ENCODE peak calls at places on chromosomes 11 and 22, in four cellular contexts. B is RWPE2, W is neuronal stem cell, S is body of pancreas. J is an unnamed sample.

GRCh38 chr11:64355078-64355940 is 3.7 kb upstream of the RPS6KA4 start:
- DNase-seq in B (peak; percentile 85), W (no peak), S (peak; percentile 86), J (peak; percentile 40)

GRCh38 chr11:64863381-64864060 is 14.9 kb downstream of the EHD1 start:
- DNase-seq in B (no peak), W (no peak), S (no peak), J (no peak)

GRCh38 chr11:131038597-131038996 is 122.3 kb upstream of the SNX19 start:
- DNase-seq in B (no peak), W (no peak), S (no peak), J (no peak)

GRCh38 chr11:13928566-13929251 is 33.8 kb upstream of the SPON1 start:
- DNase-seq in B (no peak), W (no peak), S (no peak), J (no peak)

GRCh38 chr22:45972091-45972867 is 4.7 kb downstream of the WNT7B start:
- DNase-seq in B (no peak), W (no peak), S (no peak), J (no peak)

GRCh38 chr22:24407278-24407665 is 20.1 kb upstream of the ADORA2A start:
- DNase-seq in B (no peak), W (no peak), S (no peak), J (no peak)

GRCh38 chr11:85718991-85719807 is 33.2 kb upstream of the CCDC89 start:
- DNase-seq in B (peak; percentile 46), W (peak; percentile 64), S (no peak), J (no peak)

GRCh38 chr11:100964400-100964799 is 165.2 kb downstream of the PGR start:
- DNase-seq in B (no peak), W (no peak), S (no peak), J (no peak)

GRCh38 chr11:84390441-84391078 is 1104.4 kb upstream of the CCDC90B start:
- DNase-seq in B (no peak), W (peak; percentile 39), S (no peak), J (no peak)

DNA sequence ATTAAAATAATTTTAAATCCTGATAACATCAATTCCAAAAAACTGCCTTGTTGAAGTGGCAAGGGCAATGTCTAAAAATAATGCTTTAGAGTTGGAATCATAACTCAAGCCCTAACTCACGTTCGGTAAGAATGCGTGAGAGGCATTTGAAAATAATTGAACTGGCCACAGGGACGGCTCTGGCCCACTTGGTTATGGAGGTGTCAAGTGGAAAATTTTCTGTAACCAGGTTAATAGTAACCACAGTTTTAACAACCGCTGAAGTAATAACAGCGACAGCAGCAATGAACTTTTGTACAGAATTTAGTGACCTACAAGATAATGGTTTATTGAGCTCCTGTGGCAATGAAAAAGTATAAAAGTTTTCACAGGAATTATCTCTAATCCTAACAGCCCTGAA is 79.4 kb downstream of the ETS1 start:
- DNase-seq in B (no peak), W (no peak), S (no peak), J (no peak)
- H3K4me3 ChIP-seq in B (no peak overlapping the region), W (no peak overlapping the region), S (no peak overlapping the region), J (peak overlapping the region; percentile 96)

DNA sequence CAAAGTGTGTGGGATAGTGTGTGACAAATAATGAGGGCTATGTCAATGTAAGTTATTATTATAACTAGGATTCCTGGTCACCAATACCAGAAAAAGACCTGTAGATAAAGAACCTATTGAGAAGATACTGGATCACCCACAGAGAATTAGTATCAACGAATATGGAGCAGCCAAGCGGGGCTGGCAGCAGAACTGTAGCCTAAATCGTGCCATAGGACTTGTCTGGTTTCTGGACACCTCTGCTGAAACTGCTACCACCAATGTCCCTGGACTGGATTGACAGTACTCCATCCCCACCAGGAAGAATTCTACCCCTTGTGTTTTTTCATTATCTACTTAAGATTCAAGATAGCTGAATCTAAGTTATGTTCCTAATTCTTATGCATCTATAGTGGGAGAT is 30.3 kb upstream of the PAX6 start:
- DNase-seq in B (no peak), W (no peak), S (no peak), J (no peak)
- H3K27ac ChIP-seq in B (no peak overlapping the region), W (no peak overlapping the region), S (no peak overlapping the region), J (no peak overlapping the region)

DNA sequence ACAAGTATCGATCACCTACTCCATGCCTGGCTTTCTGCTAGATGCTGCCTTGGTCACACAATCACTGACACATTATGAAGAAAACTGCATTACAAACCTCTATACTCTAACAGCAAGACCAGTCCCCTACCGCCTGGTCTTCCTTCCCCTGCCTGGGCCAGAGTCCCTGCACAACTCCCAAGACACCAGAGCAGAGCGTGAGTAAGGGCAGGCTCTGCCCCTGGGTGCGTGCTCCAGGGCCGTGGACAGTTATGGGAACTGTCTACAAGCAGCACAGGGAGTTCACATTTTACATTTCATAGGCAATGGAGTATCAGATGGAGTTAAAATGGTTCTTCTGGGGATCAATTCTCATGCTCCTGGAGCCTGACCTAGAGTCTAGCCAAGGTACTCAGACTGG is 6.5 kb downstream of the FZD4 start:
- DNase-seq in B (no peak), W (no peak), S (no peak), J (no peak)
- H3K4me1 ChIP-seq in B (no peaks in the 10 kb centered on the region), W (no peaks in the 10 kb centered on the region), S (peaks cover 34% of the 10 kb centered on the region), J (no peaks in the 10 kb centered on the region)

GRCh38 chr11:67302571-67303131 is 679 bp upstream of the SSH3 start:
- DNase-seq in B (peak; percentile 77), W (no peak), S (peak; percentile 54), J (no peak)

GRCh38 chr11:67303132-67303988 is at the start of gene SSH3:
- DNase-seq in B (peak; percentile 85), W (peak; percentile 61), S (peak; percentile 83), J (peak; percentile 26)

GRCh38 chr11:67300756-67301312 is 2.5 kb upstream of the SSH3 start:
- DNase-seq in B (peak; percentile 67), W (no peak), S (no peak), J (no peak)

GRCh38 chr11:67301313-67301921 is 1.9 kb upstream of the SSH3 start:
- DNase-seq in B (peak; percentile 73), W (no peak), S (no peak), J (no peak)

DNA sequence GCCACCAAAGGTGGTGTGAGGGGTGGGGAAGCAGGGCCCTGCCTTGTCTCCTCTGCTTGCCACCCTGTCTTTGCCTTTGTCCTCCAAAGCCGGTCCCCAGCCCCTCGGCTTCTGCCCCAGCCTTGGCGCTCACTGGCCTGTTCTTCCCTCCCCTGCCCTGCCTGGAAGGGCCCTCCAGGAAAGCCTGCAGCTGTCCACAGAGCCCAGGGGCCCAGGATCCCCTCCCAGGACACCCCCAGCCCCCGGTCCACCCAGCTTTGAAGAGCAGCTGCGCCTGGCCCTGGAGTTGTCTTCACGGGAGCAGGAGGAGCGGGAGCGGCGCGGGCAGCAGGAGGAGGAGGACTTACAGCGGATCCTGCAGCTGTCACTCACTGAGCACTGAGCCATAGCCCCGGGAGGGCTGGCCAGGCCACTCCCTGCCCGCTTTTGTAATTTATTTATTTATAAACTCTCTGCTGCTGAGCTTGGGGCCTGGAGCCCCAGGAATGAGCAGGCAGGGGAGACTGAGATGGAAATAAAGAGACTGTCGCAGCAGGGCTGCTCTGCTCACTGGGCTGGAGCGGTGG is 1.3 kb upstream of the SSH3 start:
- DNase-seq in B (peak; percentile 80), W (no peak), S (peak; percentile 54), J (no peak)
- H3K4me3 ChIP-seq in B (peak overlapping the region; percentile 68), W (no peak overlapping the region), S (no peak overlapping the region), J (no peak overlapping the region)

GRCh38 chr22:37417737-37418348 is 9.4 kb downstream of the ELFN2 start:
- DNase-seq in B (no peak), W (no peak), S (no peak), J (no peak)
- H3K27ac ChIP-seq in B (no peak overlapping the region), W (no peak overlapping the region), S (no peak overlapping the region), J (no peak overlapping the region)

DNA sequence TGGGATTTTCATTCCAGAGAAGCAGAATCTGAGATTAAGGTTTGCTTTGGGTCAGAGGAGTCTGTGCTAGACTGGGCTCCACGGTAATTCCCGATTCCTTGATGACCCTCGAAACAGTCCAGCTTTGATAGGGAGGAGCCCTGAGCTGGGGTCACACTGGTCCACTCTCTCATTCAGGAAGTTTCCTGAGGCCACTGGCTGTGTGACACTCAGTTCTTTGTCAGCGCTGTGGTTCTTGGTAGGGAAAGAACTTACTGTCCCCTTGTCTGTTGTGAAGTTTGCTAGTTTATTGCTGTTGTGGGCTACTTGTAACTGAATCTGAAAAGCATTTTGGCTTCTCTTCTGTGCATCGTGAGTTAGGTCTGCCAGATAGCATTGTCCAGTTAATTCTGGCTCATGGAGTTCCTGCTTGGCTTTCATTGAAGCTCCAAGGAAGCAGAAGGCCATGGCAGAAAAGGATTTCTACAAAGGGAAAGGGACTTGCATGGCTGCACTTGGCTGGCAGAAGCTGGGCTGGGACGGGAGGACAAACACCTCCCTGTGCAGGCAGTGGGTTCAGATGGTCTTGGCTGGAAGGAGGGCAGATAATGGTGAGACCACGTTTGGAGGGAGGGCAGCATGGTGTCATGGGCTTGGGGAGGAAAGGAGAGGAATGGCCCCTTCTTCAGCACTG is 23.3 kb downstream of the BCR start:
- DNase-seq in B (no peak), W (no peak), S (no peak), J (no peak)
- H3K4me1 ChIP-seq in B (peaks cover 20% of the 10 kb centered on the region), W (peaks cover 14% of the 10 kb centered on the region), S (peaks cover 50% of the 10 kb centered on the region), J (no peaks in the 10 kb centered on the region)

GRCh38 chr11:111937859-111938258 is 716 bp downstream of the DIXDC1 start:
- DNase-seq in B (no peak), W (no peak), S (no peak), J (no peak)
- H3K4me3 ChIP-seq in B (peak overlapping the region; percentile 40), W (peak overlapping the region; percentile 85), S (no peak overlapping the region), J (peak overlapping the region; percentile 74)

J was measured in naive thymus-derived CD4-positive, alpha-beta T cell.